ENCODE peak calls at places on chromosomes 11 and 22, in six cellular contexts. F, X, Q, L, P and W are unnamed samples.

GRCh38 chr11:85762226-85762625 is 48.7 kb downstream of the SYTL2 start:
- DNase-seq in L (no peak), F (no peak), X (no peak), Q (no peak), P (no peak), W (no peak)

GRCh38 chr11:4713241-4713640 is 8.7 kb downstream of the MMP26 start:
- DNase-seq in P (no peak), Q (peak), F (no peak), L (no peak), X (no peak), W (no peak)

GRCh38 chr11:19756675-19757475 is 44.2 kb downstream of the NAV2 start:
- DNase-seq in F (no peak), X (no peak), L (no peak), P (peak), Q (no peak), W (no peak)

GRCh38 chr22:26172389-26172990 is 3.2 kb downstream of the SEZ6L start:
- DNase-seq in F (peak), L (peak), X (peak), Q (peak), P (peak), W (peak)

GRCh38 chr11:129828301-129828836 is 12.7 kb downstream of the TMEM45B start:
- DNase-seq in Q (no peak), X (no peak), P (no peak), F (no peak), L (no peak), W (no peak)

GRCh38 chr11:112599861-112600533 is 339.3 kb upstream of the PLET1 start:
- DNase-seq in X (no peak), P (no peak), F (no peak), L (no peak), Q (no peak), W (no peak)

GRCh38 chr22:28426346-28427132 is 253.1 kb downstream of the TTC28 start:
- DNase-seq in F (no peak), P (peak), Q (peak), X (no peak), L (no peak), W (no peak)

GRCh38 chr11:63518548-63518947 is 12.7 kb downstream of the LGALS12 start:
- DNase-seq in F (peak), L (no peak), Q (peak), P (no peak), X (no peak), W (no peak)

GRCh38 chr11:121112498-121113455 is 11.7 kb downstream of the TECTA start:
- DNase-seq in P (peak), F (peak), Q (peak), L (peak), X (peak), W (peak)

GRCh38 chr11:30868495-30869130 is 282.5 kb upstream of the MPPED2 start:
- DNase-seq in L (no peak), X (no peak), Q (no peak), F (no peak), P (no peak), W (no peak)

GRCh38 chr11:114058026-114058706 is 1.3 kb upstream of the ZBTB16 start:
- DNase-seq in P (peak), L (peak), Q (no peak), X (peak), F (peak), W (peak)

GRCh38 chr22:27238935-27239510 is 562.5 kb downstream of the MN1 start:
- DNase-seq in L (no peak), P (peak), Q (peak), F (peak), X (no peak), W (no peak)

GRCh38 chr22:45942344-45942743 is 34.6 kb downstream of the WNT7B start:
- DNase-seq in Q (no peak), P (no peak), F (no peak), L (no peak), X (no peak), W (no peak)

GRCh38 chr11:126284829-126285228 is 1.9 kb downstream of the TIRAP start:
- DNase-seq in L (no peak), F (peak), P (peak), X (no peak), Q (peak), W (no peak)

GRCh38 chr11:69044111-69045013 is 4.4 kb upstream of the TPCN2 start:
- DNase-seq in L (peak), X (peak), F (peak), Q (peak), P (peak), W (peak)

GRCh38 chr22:42335839-42336378 is 65.5 kb upstream of the TCF20 start:
- DNase-seq in F (no peak), Q (no peak), L (no peak), P (no peak), X (no peak), W (no peak)

DNA sequence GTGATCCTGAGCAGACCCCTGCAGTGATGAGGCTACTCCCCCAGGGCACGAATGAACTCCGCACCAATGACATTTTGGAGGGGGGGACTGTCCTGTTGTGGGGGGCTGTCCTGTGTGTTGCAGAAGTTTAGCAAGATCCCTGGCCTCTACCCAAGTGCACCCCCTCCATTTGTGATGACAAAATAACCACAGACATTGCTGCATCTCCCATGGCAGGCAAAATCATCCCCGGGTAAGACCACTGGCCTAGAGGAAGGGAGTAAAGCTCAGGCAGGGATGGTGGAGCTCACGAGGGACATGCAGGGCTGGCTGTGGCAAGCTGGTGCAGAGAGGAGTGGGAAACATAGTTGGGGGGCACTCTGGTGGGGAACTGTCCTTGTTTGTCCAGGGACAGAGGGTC is 40.6 kb downstream of the NECTIN1 start:
- DNase-seq in F (no peak), X (no peak), L (no peak), Q (no peak), P (no peak), W (no peak)
- H3K23ac ChIP-seq in F (no peak), X (no peak), L (no peak), Q (no peak), P (no peak), W (no peak)

GRCh38 chr11:133787379-133788103 is 57.8 kb downstream of the SPATA19 start:
- DNase-seq in Q (no peak), P (peak), L (peak), F (no peak), X (peak), W (peak)

GRCh38 chr11:133782116-133782725 is 63.1 kb downstream of the SPATA19 start:
- DNase-seq in P (no peak), X (no peak), L (no peak), F (no peak), Q (no peak), W (no peak)

GRCh38 chr11:133790995-133791394 is 54.3 kb downstream of the SPATA19 start:
- DNase-seq in P (no peak), Q (no peak), L (no peak), F (no peak), X (no peak), W (no peak)

GRCh38 chr11:133784359-133784758 is 61.0 kb downstream of the SPATA19 start:
- DNase-seq in L (no peak), Q (no peak), P (no peak), X (no peak), F (no peak), W (no peak)

DNA sequence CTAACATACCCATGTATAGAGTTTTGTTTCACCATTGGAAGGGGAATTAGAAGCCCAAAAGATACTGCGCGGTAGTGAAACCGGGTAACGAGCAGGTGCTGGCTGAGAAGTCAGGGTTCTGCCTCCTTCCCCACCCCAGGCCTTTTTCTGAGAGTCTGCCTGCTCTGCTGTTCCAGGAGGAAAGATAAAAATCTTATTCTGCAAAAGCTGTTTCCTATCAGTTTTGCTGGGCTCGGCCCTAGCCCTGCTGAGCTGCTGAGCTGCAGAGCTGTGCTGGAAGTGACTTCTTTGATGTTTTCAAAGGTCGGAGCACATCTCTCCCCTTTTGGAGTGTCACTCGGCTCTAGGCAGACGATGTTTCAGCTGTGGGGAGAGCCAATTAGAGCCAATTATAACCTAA is 59.5 kb downstream of the SPATA19 start:
- DNase-seq in F (no peak), P (no peak), Q (no peak), X (no peak), L (no peak), W (no peak)
- H4K91ac ChIP-seq in F (no peak), P (no peak), Q (no peak), X (no peak), L (no peak), W (no peak)

DNA sequence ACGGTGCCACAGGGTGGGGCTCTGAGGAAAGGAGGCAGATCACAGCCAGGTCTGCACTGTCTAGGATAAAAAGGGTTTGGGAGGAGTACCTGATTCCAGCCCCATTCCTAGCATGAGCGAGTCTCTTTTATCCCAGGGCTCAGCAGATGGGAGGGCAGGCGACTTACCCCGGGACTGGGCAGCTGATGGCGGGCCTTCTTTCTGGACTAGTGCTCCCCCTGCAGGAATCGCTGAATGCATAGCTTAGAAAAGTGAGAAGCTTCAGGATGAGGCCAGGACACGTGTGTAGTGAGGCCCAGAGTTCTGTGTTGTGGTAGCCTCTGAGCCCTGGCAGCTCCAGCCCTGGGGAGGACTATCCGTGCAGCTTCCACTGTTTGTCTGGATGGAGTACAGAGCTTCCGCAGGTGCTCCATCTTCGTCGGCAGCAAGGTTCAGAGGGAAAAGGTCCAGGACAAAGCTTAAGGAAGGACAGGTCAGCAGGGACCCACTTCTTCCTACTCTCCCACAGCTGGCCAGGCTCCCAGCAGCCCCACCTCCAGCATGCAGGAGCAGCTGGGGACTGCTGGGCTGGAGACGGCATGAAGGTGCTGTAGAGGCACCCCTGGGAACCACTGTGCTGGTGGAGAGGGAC is 30.4 kb downstream of the COMMD9 start:
- DNase-seq in F (peak), Q (peak), X (peak), P (peak), L (peak), W (peak)
- H3K23ac ChIP-seq in F (no peak), Q (no peak), X (no peak), P (no peak), L (no peak), W (no peak)

GRCh38 chr11:66369073-66369894 is 2.3 kb downstream of the SLC29A2 start:
- DNase-seq in L (no peak), X (no peak), Q (no peak), F (no peak), P (no peak), W (no peak)

GRCh38 chr11:66365711-66366619 is 5.6 kb downstream of the SLC29A2 start:
- DNase-seq in L (no peak), X (no peak), P (no peak), Q (no peak), F (no peak), W (no peak)

GRCh38 chr11:66367561-66368312 is 3.8 kb downstream of the SLC29A2 start:
- DNase-seq in L (no peak), X (no peak), P (no peak), Q (no peak), F (no peak), W (no peak)

GRCh38 chr11:66366844-66367477 is 4.6 kb downstream of the SLC29A2 start:
- DNase-seq in Q (no peak), F (no peak), X (no peak), P (no peak), L (no peak), W (no peak)

GRCh38 chr11:66368484-66368883 is 3.1 kb downstream of the SLC29A2 start:
- DNase-seq in F (no peak), X (no peak), L (no peak), P (no peak), Q (no peak), W (no peak)
- H4K91ac ChIP-seq in F (peak), X (no peak), L (no peak), P (no peak), Q (no peak), W (no peak)

GRCh38 chr22:30526656-30527055 is 19.9 kb downstream of the SEC14L6 start:
- DNase-seq in X (no peak), Q (no peak), L (no peak), F (no peak), P (peak), W (no peak)

GRCh38 chr22:30537083-30537731 is 9.3 kb downstream of the SEC14L6 start:
- DNase-seq in Q (no peak), F (no peak), L (no peak), X (no peak), P (no peak), W (no peak)

GRCh38 chr22:30535182-30535581 is 11.4 kb downstream of the SEC14L6 start:
- DNase-seq in Q (no peak), X (no peak), F (no peak), L (no peak), P (no peak), W (no peak)

GRCh38 chr22:30531651-30532608 is 14.6 kb downstream of the SEC14L6 start:
- DNase-seq in F (no peak), L (no peak), X (no peak), P (no peak), Q (no peak), W (no peak)
- H3K23ac ChIP-seq in F (no peak), L (no peak), X (peak), P (no peak), Q (no peak), W (no peak)

GRCh38 chr11:1608363-1608762 is at the start of gene KRTAP5-3:
- DNase-seq in L (no peak), P (no peak), F (no peak), Q (no peak), X (no peak), W (no peak)
- H4K91ac ChIP-seq in L (no peak), P (no peak), F (no peak), Q (no peak), X (no peak), W (no peak)

DNA sequence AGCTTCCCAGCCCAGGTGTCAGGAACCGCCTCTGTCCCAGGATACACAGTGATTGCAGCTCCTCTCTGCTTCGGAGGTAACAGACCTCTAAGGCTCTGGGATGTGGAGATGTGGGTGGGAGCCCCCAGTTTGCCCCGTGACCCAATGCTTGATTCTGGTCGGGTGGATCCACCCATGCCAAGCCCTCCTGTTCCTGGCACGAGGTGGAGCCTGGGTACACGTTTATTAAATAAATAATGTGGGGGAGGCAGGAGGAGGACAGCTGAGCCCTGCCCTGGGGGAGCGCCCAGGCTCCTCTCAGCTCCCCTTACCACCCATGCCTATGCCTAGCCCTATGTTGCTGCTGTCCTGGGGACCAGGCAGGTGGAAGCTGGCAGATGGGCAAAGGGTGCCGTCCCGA is 16.0 kb downstream of the ARHGEF17 start:
- DNase-seq in F (no peak), X (no peak), P (no peak), L (no peak), Q (no peak), W (no peak)
- H3K23ac ChIP-seq in F (peak), X (no peak), P (no peak), L (no peak), Q (peak), W (no peak)

DNA sequence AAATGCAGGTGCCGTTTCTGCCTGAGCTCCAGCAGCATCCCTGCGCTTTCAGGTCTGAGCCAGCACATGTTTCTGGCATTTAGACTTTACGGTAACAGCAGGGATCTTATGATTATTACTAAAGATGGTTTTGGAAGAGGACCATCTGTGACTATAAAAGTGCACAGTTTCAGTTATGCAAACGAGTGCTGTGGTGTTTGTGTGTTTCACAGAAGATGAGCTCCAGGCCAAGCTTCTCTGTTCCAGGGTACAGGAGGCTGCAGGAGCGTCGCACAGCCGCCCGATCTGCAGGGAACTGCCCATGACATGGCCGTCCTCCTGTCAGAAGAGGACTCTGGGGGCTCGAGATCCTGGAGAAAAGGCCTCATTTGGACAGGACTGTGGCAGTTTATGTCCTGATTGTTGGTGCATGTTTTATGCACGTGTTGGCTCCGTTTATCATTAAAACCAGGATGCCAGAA is 297.3 kb downstream of the TBC1D22A start:
- DNase-seq in P (peak), X (no peak), L (no peak), Q (no peak), F (no peak), W (no peak)
- H4K91ac ChIP-seq in P (no peak), X (no peak), L (no peak), Q (no peak), F (no peak), W (no peak)

DNA sequence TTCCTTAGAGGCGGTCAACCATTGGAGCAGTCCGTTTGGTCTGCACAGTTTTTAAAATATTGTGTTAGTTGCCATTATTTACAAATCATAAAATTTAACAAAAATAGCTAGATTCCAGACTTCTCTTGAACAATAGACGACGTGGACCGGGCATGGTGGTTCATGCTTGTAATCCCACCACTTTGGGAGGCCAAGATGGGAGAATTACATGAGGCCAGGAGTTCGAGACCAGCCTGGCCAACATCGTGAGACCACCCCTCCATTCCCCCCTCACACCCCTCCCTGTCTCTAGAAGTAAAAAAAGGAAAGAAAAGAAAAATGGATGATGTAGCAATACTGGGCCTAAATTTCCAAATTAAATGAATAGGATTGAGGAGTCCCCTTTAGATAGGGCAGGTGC is 965 bp downstream of the SLC37A2 start:
- DNase-seq in P (no peak), L (no peak), F (no peak), X (no peak), Q (no peak), W (no peak)
- H3K23ac ChIP-seq in P (no peak), L (no peak), F (no peak), X (peak), Q (peak), W (no peak)

GRCh38 chr22:20128619-20128901 is 3.0 kb upstream of the ZDHHC8 start:
- DNase-seq in L (no peak), X (no peak), P (no peak), F (no peak), Q (no peak), W (no peak)
- H4K91ac ChIP-seq in L (no peak), X (no peak), P (no peak), F (no peak), Q (no peak), W (no peak)